ENCODE peak calls at places on chromosomes 7 and 10, in six cellular contexts. Q is neuronal stem cell, F is IMR-90, J is H1, P is H9, B is mesenchymal stem cell. X is an unnamed sample.

GRCh38 chr7:157355784-157356511 is 19.1 kb downstream of the DNAJB6 start:
- DNase-seq in J (no peak), B (no peak), P (no peak), F (peak), Q (no peak), X (no peak)

GRCh38 chr7:36141850-36142249 is 11.2 kb upstream of the EEPD1 start:
- DNase-seq in P (no peak), F (no peak), Q (no peak), J (no peak), B (no peak), X (no peak)

GRCh38 chr7:17371656-17372524 is 73.4 kb downstream of the AHR start:
- DNase-seq in B (peak), Q (no peak), F (peak), J (no peak), P (no peak), X (peak)

GRCh38 chr10:49037187-49037586 is 78.1 kb downstream of the VSTM4 start:
- DNase-seq in P (no peak), J (no peak), B (no peak), F (peak), Q (no peak), X (no peak)

GRCh38 chr10:51804861-51805260 is 105.5 kb upstream of the CSTF2T start:
- DNase-seq in Q (no peak), P (no peak), F (peak), B (peak), J (no peak), X (no peak)

GRCh38 chr7:423312-424260 is 96.1 kb downstream of the PDGFA start:
- DNase-seq in Q (no peak), J (no peak), B (no peak), P (no peak), F (no peak), X (no peak)

GRCh38 chr10:29859521-29860130 is 199.8 kb downstream of the JCAD start:
- DNase-seq in Q (no peak), F (peak), J (no peak), B (no peak), P (no peak), X (no peak)

GRCh38 chr10:27744478-27745379 is 890 bp downstream of the MKX start:
- DNase-seq in F (peak), J (peak), Q (no peak), B (peak), P (peak), X (peak)

GRCh38 chr7:51067757-51068156 is 248.9 kb downstream of the COBL start:
- DNase-seq in Q (peak), J (peak), F (peak), B (peak), P (peak), X (peak)

GRCh38 chr10:61836888-61837747 is 64.4 kb upstream of the ARID5B start:
- DNase-seq in J (no peak), Q (no peak), P (no peak), F (peak), B (peak), X (no peak)

GRCh38 chr7:111105269-111105668 is 14.3 kb downstream of the LRRN3 start:
- DNase-seq in P (no peak), J (no peak), B (no peak), F (no peak), Q (no peak), X (no peak)

GRCh38 chr7:108358553-108358952 is 97.7 kb downstream of the NRCAM start:
- DNase-seq in J (no peak), B (peak), F (peak), Q (no peak), P (peak), X (peak)

GRCh38 chr7:94183289-94183749 is 179.2 kb upstream of the BET1 start:
- DNase-seq in Q (peak), P (no peak), F (peak), B (peak), J (no peak), X (peak)

GRCh38 chr10:47340613-47341170 is 7.5 kb upstream of the RBP3 start:
- DNase-seq in B (peak), Q (peak), P (peak), J (peak), F (peak), X (peak)

GRCh38 chr7:83859827-83860226 is 210.9 kb upstream of the SEMA3E start:
- DNase-seq in J (no peak), Q (no peak), F (no peak), B (no peak), P (no peak), X (no peak)

GRCh38 chr7:19362099-19362498 is 216.9 kb upstream of the FERD3L start:
- DNase-seq in Q (no peak), F (peak), J (no peak), B (no peak), P (no peak), X (no peak)

GRCh38 chr10:35274511-35275060 is 61.7 kb upstream of the CCNY start:
- DNase-seq in P (no peak), Q (no peak), J (no peak), F (no peak), B (no peak), X (no peak)

GRCh38 chr7:300546-301290 is 10.7 kb downstream of the FOXL3 start:
- DNase-seq in Q (no peak), B (no peak), F (no peak), J (no peak), P (no peak), X (no peak)

GRCh38 chr7:46440186-46440585 is 519.1 kb upstream of the IGFBP3 start:
- DNase-seq in Q (no peak), B (no peak), P (no peak), F (no peak), J (no peak), X (no peak)

GRCh38 chr7:108452707-108453106 is 3.5 kb downstream of the NRCAM start:
- DNase-seq in F (peak), J (no peak), Q (no peak), P (no peak), B (peak), X (peak)

DNA sequence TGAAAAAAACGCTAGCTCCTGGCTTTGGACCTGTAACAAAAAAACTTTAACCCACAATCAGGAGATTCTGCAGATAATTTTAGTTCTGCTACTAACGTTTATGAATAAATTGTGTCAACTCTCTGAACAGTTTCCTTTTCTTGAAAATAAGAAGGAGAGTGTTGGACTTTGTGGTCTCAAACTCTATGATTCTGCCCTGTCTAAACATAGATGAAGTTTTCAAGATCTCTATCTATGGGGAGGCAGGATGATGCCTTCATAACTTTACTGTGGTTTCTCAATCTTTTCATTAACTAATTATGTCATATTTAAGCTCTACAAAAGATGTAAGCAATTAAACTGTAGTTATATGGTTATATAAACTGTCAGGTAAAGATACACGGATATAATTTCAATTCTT is 162.0 kb downstream of the REEP3 start:
- DNase-seq in B (no peak), J (no peak), P (no peak), F (no peak), Q (no peak), X (no peak)
- H2BK15ac ChIP-seq in B (no peak), J (no peak), P (no peak), F (no peak), Q (no peak), X (no peak)

DNA sequence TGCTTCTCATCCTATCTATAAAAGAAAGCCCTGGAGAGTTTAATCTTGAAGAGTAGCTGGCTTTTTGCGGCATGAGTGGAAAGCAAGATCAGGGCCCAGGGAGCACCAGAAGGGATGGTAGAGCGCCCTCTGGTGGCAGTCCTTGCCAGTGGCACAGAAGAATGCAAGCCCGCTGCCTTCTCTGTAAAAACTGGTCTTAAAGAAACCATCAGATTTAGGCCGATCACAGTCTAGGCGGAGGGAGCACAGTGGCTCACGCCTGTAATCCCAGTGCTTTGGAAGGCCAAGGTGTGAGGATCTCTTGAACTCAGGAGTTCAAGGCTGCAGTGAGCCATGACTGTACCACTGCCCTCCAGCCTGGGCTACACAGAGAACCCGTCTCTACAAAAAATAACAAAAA is 35.6 kb downstream of the CPN1 start:
- DNase-seq in B (peak), Q (peak), J (peak), P (peak), F (peak), X (peak)
- H2BK15ac ChIP-seq in B (no peak), Q (no peak), J (no peak), P (no peak), F (no peak), X (peak)

DNA sequence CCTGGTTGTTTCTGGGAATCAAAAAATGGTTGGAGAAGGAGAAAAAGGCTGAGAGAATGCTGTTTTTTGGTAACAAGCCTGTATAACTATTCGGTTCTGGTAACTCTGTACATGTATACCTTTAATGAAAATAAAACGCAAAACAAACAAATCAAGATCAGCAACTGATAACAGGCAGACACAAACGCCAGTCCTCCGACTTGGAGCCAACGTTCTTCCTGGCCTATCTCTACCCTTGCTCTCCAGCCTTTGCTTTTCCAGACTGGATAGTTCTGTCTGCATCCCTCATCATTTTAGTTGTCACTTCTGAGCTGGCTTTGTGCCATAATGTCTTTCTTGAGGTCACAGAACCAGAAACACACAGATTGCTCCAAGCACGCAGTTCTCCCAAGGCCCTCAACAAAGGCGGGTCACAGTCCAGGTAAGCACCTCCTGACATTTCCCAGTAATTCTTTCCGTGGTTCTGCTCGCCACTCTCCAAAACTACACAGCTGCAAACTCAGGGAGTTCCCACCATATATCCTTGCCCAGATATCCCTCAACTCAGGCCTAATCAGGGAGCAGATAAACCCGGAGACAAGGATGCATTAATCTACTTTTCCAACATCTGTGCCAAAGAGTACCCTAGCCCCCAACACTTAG is 20.2 kb downstream of the HIP1 start:
- DNase-seq in B (no peak), J (no peak), F (no peak), P (no peak), Q (no peak), X (no peak)
- H2BK15ac ChIP-seq in B (no peak), J (no peak), F (peak), P (no peak), Q (no peak), X (no peak)

GRCh38 chr10:31116226-31116625 is 84.6 kb upstream of the ZNF438 start:
- DNase-seq in P (no peak), J (no peak), Q (no peak), B (no peak), F (no peak), X (no peak)

GRCh38 chr10:31118561-31118960 is 86.9 kb upstream of the ZNF438 start:
- DNase-seq in Q (no peak), J (no peak), B (no peak), P (no peak), F (peak), X (no peak)

GRCh38 chr10:31112961-31113360 is 81.3 kb upstream of the ZNF438 start:
- DNase-seq in J (no peak), B (no peak), F (peak), Q (no peak), P (no peak), X (no peak)
- H2BK15ac ChIP-seq in J (no peak), B (no peak), F (peak), Q (no peak), P (no peak), X (no peak)

GRCh38 chr7:158776474-158776873 is 52.8 kb downstream of the ESYT2 start:
- DNase-seq in F (no peak), P (no peak), B (no peak), Q (no peak), J (peak), X (no peak)
- H2BK15ac ChIP-seq in F (no peak), P (no peak), B (no peak), Q (no peak), J (no peak), X (no peak)

GRCh38 chr7:119936876-119937275 is 336.1 kb upstream of the KCND2 start:
- DNase-seq in Q (no peak), F (no peak), B (no peak), P (no peak), J (no peak), X (no peak)
- H2BK15ac ChIP-seq in Q (no peak), F (no peak), B (no peak), P (no peak), J (no peak), X (no peak)

GRCh38 chr7:84912993-84913635 is 273.7 kb downstream of the SEMA3D start:
- DNase-seq in Q (no peak), J (no peak), B (peak), F (no peak), P (peak), X (peak)
- H2BK15ac ChIP-seq in Q (no peak), J (no peak), B (no peak), F (peak), P (no peak), X (peak)

GRCh38 chr10:6619663-6620062 is 39.6 kb upstream of the PRKCQ start:
- DNase-seq in B (no peak), J (no peak), F (no peak), P (no peak), Q (no peak), X (no peak)
- H2BK15ac ChIP-seq in B (no peak), J (no peak), F (no peak), P (no peak), Q (no peak), X (no peak)